ENCODE peak calls at places on chromosomes 6 and 20, in six cellular contexts. G is IMR-90, B is H1, N is neuronal stem cell, K is mesenchymal stem cell, M is H9. F is an unnamed sample.

GRCh38 chr6:34664270-34664971 is 32.1 kb downstream of the ILRUN start:
- DNase-seq in G (peak; percentile 62), B (no peak), N (no peak), K (peak; percentile 72), M (no peak), F (no peak)

GRCh38 chr20:32144898-32145662 is 35.6 kb downstream of the TM9SF4 start:
- DNase-seq in G (no peak), B (no peak), N (no peak), K (no peak), M (no peak), F (no peak)

GRCh38 chr6:15389759-15390723 is 144.2 kb downstream of the JARID2 start:
- DNase-seq in G (peak; percentile 66), B (no peak), N (peak; percentile 69), K (peak; percentile 77), M (no peak), F (no peak)

GRCh38 chr20:31833130-31833930 is 12.1 kb downstream of the FOXS1 start:
- DNase-seq in G (peak; percentile 20), B (peak; percentile 99), N (peak; percentile 80), K (peak; percentile 73), M (peak; percentile 94), F (peak; percentile 70)

GRCh38 chr6:105992315-105992961 is 93.7 kb upstream of the PRDM1 start:
- DNase-seq in G (peak; percentile 72), B (peak; percentile 91), N (peak; percentile 73), K (peak; percentile 81), M (peak; percentile 87), F (peak; percentile 87)

GRCh38 chr6:170019259-170020040 is 268.0 kb downstream of the ERMARD start:
- DNase-seq in G (no peak), B (no peak), N (no peak), K (no peak), M (peak; percentile 14), F (no peak)

GRCh38 chr20:52924411-52925271 is 47.5 kb upstream of the TSHZ2 start:
- DNase-seq in G (no peak), B (no peak), N (no peak), K (peak; percentile 24), M (no peak), F (no peak)

GRCh38 chr6:157133856-157134255 is 189.5 kb downstream of the TMEM242 start:
- DNase-seq in G (peak; percentile 54), B (no peak), N (no peak), K (no peak), M (no peak), F (no peak)

GRCh38 chr20:760751-761417 is 7.4 kb downstream of the SLC52A3 start:
- DNase-seq in G (no peak), B (peak; percentile 94), N (peak; percentile 64), K (no peak), M (peak; percentile 80), F (peak; percentile 71)

GRCh38 chr6:160667854-160668481 is 3.9 kb upstream of the LPA start:
- DNase-seq in G (no peak), B (peak; percentile 75), N (no peak), K (no peak), M (peak; percentile 76), F (no peak)

GRCh38 chr6:106145741-106146227 is 59.6 kb downstream of the PRDM1 start:
- DNase-seq in G (peak; percentile 59), B (no peak), N (no peak), K (no peak), M (no peak), F (no peak)

DNA sequence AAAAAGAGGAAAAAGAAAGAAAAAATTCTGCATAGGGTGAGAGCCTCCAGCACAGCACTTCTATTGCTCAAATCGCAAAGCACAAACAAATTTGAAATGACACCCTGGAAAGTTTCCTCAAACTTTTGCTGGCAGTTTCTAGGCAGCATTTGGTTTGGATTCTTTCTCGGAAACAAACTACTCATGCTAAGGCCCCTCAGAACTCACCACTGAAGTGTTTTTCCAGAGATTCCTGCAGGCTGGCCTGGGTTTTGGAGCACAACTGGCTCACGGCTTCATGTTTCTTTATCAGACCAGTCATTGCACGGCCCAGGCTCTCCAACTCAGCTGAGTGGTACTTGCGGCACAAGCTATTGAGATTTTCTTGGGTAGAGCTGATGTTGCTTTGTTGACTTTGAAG is 237.8 kb downstream of the SYNE1 start:
- DNase-seq in G (peak; percentile 25), B (no peak), N (no peak), K (no peak), M (no peak), F (no peak)
- H3K27ac ChIP-seq in G (peak overlapping the region; percentile 4), B (no peak overlapping the region), N (no peak overlapping the region), K (no peak overlapping the region), M (no peak overlapping the region), F (no peak overlapping the region)

GRCh38 chr6:45619211-45619760 is 241.6 kb upstream of the SUPT3H start:
- DNase-seq in G (no peak), B (no peak), N (no peak), K (peak; percentile 40), M (no peak), F (no peak)
- H2AK5ac ChIP-seq in G (no peak overlapping the region), B (no peak overlapping the region), N (no peak overlapping the region), K (no peak overlapping the region), M (no peak overlapping the region), F (no peak overlapping the region)

GRCh38 chr20:45017859-45018258 is 51.5 kb downstream of the STK4 start:
- DNase-seq in G (no peak), B (no peak), N (no peak), K (peak; percentile 75), M (no peak), F (no peak)
- H3K9me3 ChIP-seq in G (no peaks in the 10 kb centered on the region), B (no peaks in the 10 kb centered on the region), N (no peaks in the 10 kb centered on the region), K (no peaks in the 10 kb centered on the region), M (no peaks in the 10 kb centered on the region), F (no peaks in the 10 kb centered on the region)

GRCh38 chr20:44733341-44734069 is 12.2 kb upstream of the KCNK15 start:
- DNase-seq in G (peak; percentile 65), B (peak; percentile 86), N (peak; percentile 47), K (peak; percentile 70), M (peak; percentile 77), F (peak; percentile 76)

GRCh38 chr20:44728835-44729342 is 13.7 kb downstream of the CCN5 start:
- DNase-seq in G (peak; percentile 68), B (peak; percentile 63), N (no peak), K (peak; percentile 61), M (peak; percentile 71), F (no peak)

GRCh38 chr20:44730441-44730840 is 15.2 kb upstream of the KCNK15 start:
- DNase-seq in G (peak; percentile 77), B (no peak), N (no peak), K (peak; percentile 67), M (no peak), F (peak; percentile 72)

GRCh38 chr20:44732327-44732726 is 13.3 kb upstream of the KCNK15 start:
- DNase-seq in G (no peak), B (no peak), N (no peak), K (no peak), M (no peak), F (no peak)

GRCh38 chr20:44731657-44732056 is 14.0 kb upstream of the KCNK15 start:
- DNase-seq in G (no peak), B (no peak), N (no peak), K (no peak), M (no peak), F (no peak)
- H3K27ac ChIP-seq in G (no peak overlapping the region), B (no peak overlapping the region), N (no peak overlapping the region), K (no peak overlapping the region), M (no peak overlapping the region), F (no peak overlapping the region)

F was measured in trophoblast cell.